ENCODE peak calls at places on chromosomes 5 and 9, in nine cellular contexts. U is Panc1, D is HCT116, T is A549, G is SK-N-SH, H is GM23338, J is HepG2, O is K562, A is GM12878. F is an unnamed sample.

GRCh38 chr5:72556351-72557146 is 49.3 kb upstream of the ZNF366 start:
- DNase-seq in D (no peak), J (peak; percentile 43), U (no peak), O (no peak), T (peak; percentile 72), H (peak; percentile 92), G (no peak), A (peak; percentile 5), F (peak; percentile 2)

GRCh38 chr5:154288145-154288544 is 97.6 kb downstream of the GALNT10 start:
- DNase-seq in U (no peak), J (peak; percentile 16), O (no peak), G (no peak), H (peak; percentile 17), A (no peak), D (no peak), T (no peak), F (no peak)

GRCh38 chr9:134564431-134565170 is 77.0 kb upstream of the COL5A1 start:
- DNase-seq in J (no peak), O (no peak), U (no peak), T (no peak), A (no peak), G (no peak), H (no peak), D (no peak), F (no peak)

GRCh38 chr9:129197978-129198736 is 20.1 kb upstream of the IER5L start:
- DNase-seq in G (no peak), J (no peak), D (no peak), T (no peak), O (no peak), A (no peak), U (no peak), H (peak; percentile 30), F (peak; percentile 40)

GRCh38 chr9:13513262-13513661 is 233.8 kb upstream of the MPDZ start:
- DNase-seq in H (no peak), T (no peak), G (no peak), U (no peak), O (no peak), D (no peak), A (no peak), J (no peak), F (no peak)

GRCh38 chr5:136128416-136128935 is 4.2 kb upstream of the SMAD5 start:
- DNase-seq in D (no peak), O (no peak), U (no peak), H (no peak), G (no peak), A (no peak), J (no peak), T (no peak), F (no peak)

GRCh38 chr9:108108802-108109448 is 619.4 kb upstream of the KLF4 start:
- DNase-seq in G (no peak), U (no peak), J (peak; percentile 52), D (no peak), A (no peak), O (peak; percentile 45), T (no peak), H (no peak), F (no peak)

GRCh38 chr9:125151730-125152129 is 8.4 kb upstream of the SCAI start:
- DNase-seq in H (peak; percentile 11), U (no peak), G (no peak), A (no peak), J (no peak), T (no peak), O (no peak), D (no peak), F (no peak)

GRCh38 chr5:134509308-134510040 is 16.0 kb upstream of the JADE2 start:
- DNase-seq in D (peak; percentile 87), J (peak; percentile 70), O (no peak), G (peak; percentile 47), A (no peak), U (no peak), H (no peak), T (peak; percentile 35), F (no peak)

GRCh38 chr5:132496631-132497487 is 6.3 kb upstream of the IRF1 start:
- DNase-seq in G (peak; percentile 96), H (peak; percentile 88), J (peak; percentile 64), U (no peak), A (no peak), T (peak; percentile 87), O (peak; percentile 87), D (no peak), F (no peak)

GRCh38 chr5:171689853-171690417 is 95.7 kb upstream of the SMIM23 start:
- DNase-seq in A (no peak), U (no peak), O (no peak), H (no peak), G (no peak), J (no peak), T (no peak), D (no peak), F (no peak)

GRCh38 chr5:171693397-171693796 is 92.2 kb upstream of the SMIM23 start:
- DNase-seq in U (no peak), A (no peak), D (no peak), T (no peak), H (no peak), G (no peak), J (no peak), O (no peak), F (no peak)

GRCh38 chr5:171692936-171693335 is 92.7 kb upstream of the SMIM23 start:
- DNase-seq in H (no peak), J (no peak), A (no peak), O (no peak), U (no peak), G (no peak), T (no peak), D (no peak), F (no peak)

GRCh38 chr5:171688696-171689495 is 96.7 kb upstream of the SMIM23 start:
- DNase-seq in O (peak; percentile 34), H (no peak), A (no peak), G (peak; percentile 42), J (no peak), T (no peak), U (no peak), D (no peak), F (no peak)

DNA sequence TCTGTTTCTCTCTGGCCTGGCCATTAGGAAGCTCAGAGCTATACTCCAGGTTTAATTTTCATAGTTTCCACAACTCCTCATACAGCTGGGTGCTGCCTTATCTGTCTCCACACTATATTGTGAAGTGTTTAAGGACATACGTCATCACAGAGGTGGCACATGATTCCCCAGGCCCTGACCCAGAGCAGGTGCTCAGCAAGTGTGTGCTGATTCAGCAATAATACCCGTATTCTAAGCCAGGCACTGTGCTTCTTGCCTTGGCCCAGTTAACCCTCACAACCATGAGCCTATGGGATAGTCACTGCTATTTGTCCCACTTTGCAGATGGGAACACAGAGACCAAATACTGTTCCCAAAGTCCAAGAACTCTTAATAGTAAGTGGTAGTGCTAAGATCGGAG is 93.5 kb upstream of the SMIM23 start:
- DNase-seq in G (no peak), A (no peak), H (no peak), T (no peak), D (no peak), O (no peak), U (no peak), J (no peak), F (no peak)
- TF ChIP-seq REST in G (no peak), A (no peak), H (no peak), T (no peak), D (no peak), O (no peak), U (no peak), J (no peak), F (no peak)

DNA sequence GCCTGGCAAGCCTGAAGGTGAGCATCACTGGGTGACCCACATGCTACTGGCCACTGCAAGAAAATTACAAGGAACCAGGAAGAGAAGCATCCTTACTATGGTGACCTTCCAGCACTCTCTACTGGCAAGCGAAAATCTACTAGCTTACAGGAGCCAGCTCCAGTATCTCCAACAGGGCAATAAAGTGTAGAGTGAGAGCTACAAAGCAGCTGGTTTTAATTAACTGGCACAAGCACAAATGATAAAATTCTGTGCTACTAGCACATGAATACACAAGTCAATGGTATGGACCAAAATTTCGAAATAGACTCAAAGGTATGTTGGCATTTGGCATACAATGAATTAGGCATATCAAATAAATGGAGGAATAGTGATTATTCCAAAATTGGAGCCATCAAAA is 113.2 kb upstream of the CAST start:
- DNase-seq in T (peak; percentile 20), O (no peak), J (no peak), H (no peak), A (no peak), G (peak; percentile 16), U (no peak), D (no peak), F (no peak)
- TF ChIP-seq CTCF in T (no peak), O (no peak), J (no peak), H (peak; percentile 39), A (no peak), G (no peak), U (no peak), D (no peak), F (no peak)

DNA sequence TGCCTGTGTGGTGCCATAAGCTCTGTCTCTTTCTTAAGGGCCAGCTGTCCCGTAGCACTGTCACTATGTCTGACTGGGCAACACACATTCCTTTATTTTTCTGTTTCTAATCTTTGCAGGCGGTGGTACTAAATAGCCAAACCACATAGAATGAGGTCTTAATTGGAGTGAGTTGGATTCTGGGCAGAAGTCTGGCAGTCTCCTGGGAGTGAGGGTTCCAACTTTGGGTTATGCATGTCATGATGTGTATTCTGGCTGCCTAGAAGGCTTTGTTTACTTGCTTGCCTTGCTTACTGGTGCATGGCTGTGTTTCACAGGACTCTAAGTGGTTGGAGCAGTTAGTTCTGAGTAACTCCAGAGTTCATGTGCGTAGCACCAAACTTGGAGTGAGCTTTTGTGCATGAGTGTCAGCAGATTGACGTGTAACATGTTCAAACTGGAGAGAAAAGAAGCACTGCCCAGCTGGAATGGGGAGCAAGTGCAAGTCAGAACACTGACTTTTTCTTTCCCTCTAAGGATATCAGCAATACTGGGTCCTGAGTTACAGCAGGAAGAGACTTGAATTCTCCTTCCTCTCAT is 185.9 kb downstream of the PCSK1 start:
- DNase-seq in T (no peak), D (no peak), J (no peak), G (no peak), U (no peak), O (no peak), H (no peak), A (no peak), F (no peak)
- TF ChIP-seq REST in T (no peak), D (no peak), J (no peak), G (no peak), U (no peak), O (no peak), H (no peak), A (no peak), F (no peak)

DNA sequence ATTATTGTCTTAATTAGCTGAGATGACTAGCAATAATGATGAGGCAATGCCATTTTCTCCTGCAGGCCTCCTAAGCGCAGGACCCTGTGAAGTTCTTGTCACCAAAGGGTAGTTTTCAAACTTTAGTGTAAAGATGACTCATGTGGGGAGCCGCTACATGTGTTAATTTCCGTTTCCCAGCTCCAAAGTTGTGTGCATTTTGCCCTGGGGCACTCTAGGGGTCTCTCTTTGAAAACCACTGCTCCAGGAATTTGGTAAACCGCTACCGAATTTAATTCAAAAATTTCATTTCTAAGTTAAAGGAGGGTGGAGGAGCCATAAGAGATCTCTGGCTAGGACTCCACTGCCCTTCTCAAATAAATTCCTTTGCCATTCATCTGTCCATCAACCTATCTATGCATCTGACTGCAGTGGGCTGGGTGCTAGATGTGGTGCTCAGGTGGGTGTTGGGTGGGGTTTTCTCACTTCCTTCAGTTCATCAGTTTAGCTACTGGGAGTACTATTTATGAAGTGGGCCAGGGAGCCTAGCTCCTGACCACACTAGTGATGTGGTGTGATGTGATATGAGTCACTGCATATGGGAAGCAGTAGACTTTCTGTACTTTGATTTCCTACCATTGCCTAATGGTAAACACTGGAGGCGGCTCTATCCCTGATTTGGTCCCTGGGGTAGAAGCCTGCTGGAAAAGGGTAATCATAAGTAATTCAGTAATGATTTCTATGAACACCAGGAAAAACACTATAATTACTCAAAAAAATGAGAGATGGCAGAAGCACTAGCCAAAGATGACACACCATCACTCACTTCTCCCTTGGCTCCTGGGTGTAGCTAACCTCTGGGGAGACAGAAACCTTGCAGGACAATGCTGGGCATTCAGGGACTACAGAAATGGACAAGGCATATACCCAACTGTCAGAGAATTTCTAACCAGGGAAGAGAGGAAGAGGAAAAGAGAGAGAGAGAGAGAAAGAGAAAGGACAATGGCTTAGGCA is 4.0 kb upstream of the ZSWIM6 start:
- DNase-seq in T (peak; percentile 73), H (peak; percentile 40), U (no peak), G (no peak), A (peak; percentile 48), J (peak; percentile 56), O (peak; percentile 13), D (no peak), F (no peak)
- TF ChIP-seq CTCF in T (no peak), H (peak; percentile 15), U (peak; percentile 11), G (no peak), A (no peak), J (no peak), O (peak; percentile 5), D (no peak), F (no peak)